ENCODE peak calls at places on chromosomes 5 and 9, in six cellular contexts. One of them, this sample, is unnamed.

GRCh38 chr9:127942152-127943010 is 4.7 kb upstream of the DPM2 start:
- DNase-seq in GM20000: peak
- DNase-seq in Daoy: peak
- DNase-seq in Peyer's patch: peak
- DNase-seq in activated T-cell treated with anti-CD3 and anti-CD28 coated beads for 4 hours: no peak
- DNase-seq in HS-5: no peak
- DNase-seq in this sample: peak

GRCh38 chr9:106916491-106917235 is 53.7 kb downstream of the ZNF462 start:
- DNase-seq in GM20000: no peak
- DNase-seq in Peyer's patch: peak
- DNase-seq in Daoy: peak
- DNase-seq in HS-5: peak
- DNase-seq in activated T-cell treated with anti-CD3 and anti-CD28 coated beads for 4 hours: no peak
- DNase-seq in this sample: peak

GRCh38 chr5:35420200-35420599 is 189.9 kb upstream of the PRLR start:
- DNase-seq in activated T-cell treated with anti-CD3 and anti-CD28 coated beads for 4 hours: no peak
- DNase-seq in HS-5: no peak
- DNase-seq in Daoy: no peak
- DNase-seq in GM20000: no peak
- DNase-seq in Peyer's patch: no peak
- DNase-seq in this sample: no peak

GRCh38 chr9:135479469-135480052 is at the start of gene PPP1R26:
- DNase-seq in HS-5: no peak
- DNase-seq in activated T-cell treated with anti-CD3 and anti-CD28 coated beads for 4 hours: no peak
- DNase-seq in Peyer's patch: no peak
- DNase-seq in Daoy: peak
- DNase-seq in GM20000: peak
- DNase-seq in this sample: peak

GRCh38 chr5:88743231-88743879 is 139.6 kb downstream of the MEF2C start:
- DNase-seq in GM20000: no peak
- DNase-seq in Peyer's patch: no peak
- DNase-seq in HS-5: peak
- DNase-seq in Daoy: peak
- DNase-seq in activated T-cell treated with anti-CD3 and anti-CD28 coated beads for 4 hours: no peak
- DNase-seq in this sample: peak

GRCh38 chr9:135887585-135888050 is 19.7 kb downstream of the CAMSAP1 start:
- DNase-seq in Daoy: no peak
- DNase-seq in GM20000: peak
- DNase-seq in Peyer's patch: peak
- DNase-seq in HS-5: no peak
- DNase-seq in activated T-cell treated with anti-CD3 and anti-CD28 coated beads for 4 hours: no peak
- DNase-seq in this sample: no peak

GRCh38 chr5:3310551-3311340 is 284.9 kb upstream of the IRX1 start:
- DNase-seq in GM20000: no peak
- DNase-seq in Daoy: peak
- DNase-seq in activated T-cell treated with anti-CD3 and anti-CD28 coated beads for 4 hours: no peak
- DNase-seq in HS-5: no peak
- DNase-seq in Peyer's patch: no peak
- DNase-seq in this sample: peak

GRCh38 chr9:123302348-123303214 is 34.2 kb upstream of the STRBP start:
- DNase-seq in Daoy: no peak
- DNase-seq in HS-5: no peak
- DNase-seq in activated T-cell treated with anti-CD3 and anti-CD28 coated beads for 4 hours: no peak
- DNase-seq in GM20000: no peak
- DNase-seq in Peyer's patch: peak
- DNase-seq in this sample: no peak

GRCh38 chr9:115649991-115650472 is 503.6 kb upstream of the PAPPA start:
- DNase-seq in HS-5: peak
- DNase-seq in Daoy: peak
- DNase-seq in activated T-cell treated with anti-CD3 and anti-CD28 coated beads for 4 hours: no peak
- DNase-seq in Peyer's patch: peak
- DNase-seq in GM20000: no peak
- DNase-seq in this sample: no peak

GRCh38 chr5:122485226-122485625 is 173.2 kb downstream of the SNCAIP start:
- DNase-seq in activated T-cell treated with anti-CD3 and anti-CD28 coated beads for 4 hours: no peak
- DNase-seq in HS-5: no peak
- DNase-seq in Daoy: no peak
- DNase-seq in Peyer's patch: no peak
- DNase-seq in GM20000: no peak
- DNase-seq in this sample: no peak

GRCh38 chr5:3342271-3343100 is 253.1 kb upstream of the IRX1 start:
- DNase-seq in activated T-cell treated with anti-CD3 and anti-CD28 coated beads for 4 hours: no peak
- DNase-seq in GM20000: no peak
- DNase-seq in HS-5: no peak
- DNase-seq in Peyer's patch: peak
- DNase-seq in Daoy: no peak
- DNase-seq in this sample: no peak

GRCh38 chr9:16545639-16546038 is 324.8 kb downstream of the BNC2 start:
- DNase-seq in activated T-cell treated with anti-CD3 and anti-CD28 coated beads for 4 hours: no peak
- DNase-seq in HS-5: no peak
- DNase-seq in Daoy: no peak
- DNase-seq in GM20000: no peak
- DNase-seq in Peyer's patch: no peak
- DNase-seq in this sample: no peak

GRCh38 chr9:93192721-93193372 is 8.9 kb downstream of the WNK2 start:
- DNase-seq in Daoy: no peak
- DNase-seq in activated T-cell treated with anti-CD3 and anti-CD28 coated beads for 4 hours: no peak
- DNase-seq in Peyer's patch: no peak
- DNase-seq in HS-5: no peak
- DNase-seq in GM20000: no peak
- DNase-seq in this sample: no peak

GRCh38 chr9:105510024-105510423 is 47.9 kb upstream of the FKTN start:
- DNase-seq in HS-5: peak
- DNase-seq in GM20000: peak
- DNase-seq in activated T-cell treated with anti-CD3 and anti-CD28 coated beads for 4 hours: no peak
- DNase-seq in Daoy: peak
- DNase-seq in Peyer's patch: no peak
- DNase-seq in this sample: peak

GRCh38 chr5:85049020-85049419 is 664.3 kb upstream of the EDIL3 start:
- DNase-seq in activated T-cell treated with anti-CD3 and anti-CD28 coated beads for 4 hours: no peak
- DNase-seq in Peyer's patch: no peak
- DNase-seq in GM20000: no peak
- DNase-seq in HS-5: peak
- DNase-seq in Daoy: peak
- DNase-seq in this sample: no peak

GRCh38 chr9:92717201-92718085 is 47.2 kb downstream of the BICD2 start:
- DNase-seq in HS-5: no peak
- DNase-seq in activated T-cell treated with anti-CD3 and anti-CD28 coated beads for 4 hours: no peak
- DNase-seq in GM20000: peak
- DNase-seq in Peyer's patch: peak
- DNase-seq in Daoy: no peak
- DNase-seq in this sample: no peak

GRCh38 chr9:77598510-77598909 is 49.6 kb downstream of the GNA14 start:
- DNase-seq in Daoy: no peak
- DNase-seq in activated T-cell treated with anti-CD3 and anti-CD28 coated beads for 4 hours: no peak
- DNase-seq in GM20000: no peak
- DNase-seq in Peyer's patch: no peak
- DNase-seq in HS-5: no peak
- DNase-seq in this sample: no peak

GRCh38 chr5:161230222-161230621 is 316.3 kb downstream of the GABRB2 start:
- DNase-seq in Daoy: no peak
- DNase-seq in GM20000: no peak
- DNase-seq in activated T-cell treated with anti-CD3 and anti-CD28 coated beads for 4 hours: no peak
- DNase-seq in Peyer's patch: peak
- DNase-seq in HS-5: no peak
- DNase-seq in this sample: no peak

GRCh38 chr5:142235050-142235797 is 89.6 kb downstream of the SPRY4 start:
- DNase-seq in Peyer's patch: no peak
- DNase-seq in Daoy: no peak
- DNase-seq in HS-5: no peak
- DNase-seq in activated T-cell treated with anti-CD3 and anti-CD28 coated beads for 4 hours: peak
- DNase-seq in GM20000: no peak
- DNase-seq in this sample: no peak

GRCh38 chr5:138831703-138832102 is 43.4 kb downstream of the LRRTM2 start:
- DNase-seq in HS-5: no peak
- DNase-seq in Daoy: no peak
- DNase-seq in activated T-cell treated with anti-CD3 and anti-CD28 coated beads for 4 hours: no peak
- DNase-seq in GM20000: no peak
- DNase-seq in Peyer's patch: no peak
- DNase-seq in this sample: no peak

GRCh38 chr5:55226934-55227737 is at the start of gene MCIDAS:
- DNase-seq in Peyer's patch: peak
- DNase-seq in Daoy: peak
- DNase-seq in HS-5: peak
- DNase-seq in GM20000: peak
- DNase-seq in activated T-cell treated with anti-CD3 and anti-CD28 coated beads for 4 hours: peak
- DNase-seq in this sample: peak

GRCh38 chr9:124658165-124659017 is 112.7 kb downstream of the NR6A1 start:
- DNase-seq in GM20000: peak
- DNase-seq in Peyer's patch: peak
- DNase-seq in activated T-cell treated with anti-CD3 and anti-CD28 coated beads for 4 hours: peak
- DNase-seq in Daoy: peak
- DNase-seq in HS-5: peak
- DNase-seq in this sample: peak

GRCh38 chr5:10632110-10632903 is 68.4 kb downstream of the ANKRD33B start:
- DNase-seq in Peyer's patch: peak
- DNase-seq in GM20000: peak
- DNase-seq in activated T-cell treated with anti-CD3 and anti-CD28 coated beads for 4 hours: peak
- DNase-seq in Daoy: peak
- DNase-seq in HS-5: peak
- DNase-seq in this sample: no peak

GRCh38 chr5:128304791-128305190 is 221.2 kb downstream of the SLC12A2 start:
- DNase-seq in activated T-cell treated with anti-CD3 and anti-CD28 coated beads for 4 hours: no peak
- DNase-seq in GM20000: no peak
- DNase-seq in HS-5: no peak
- DNase-seq in Peyer's patch: no peak
- DNase-seq in Daoy: no peak
- DNase-seq in this sample: no peak

GRCh38 chr9:21294904-21295538 is 10.1 kb downstream of the IFNA5 start:
- DNase-seq in Peyer's patch: no peak
- DNase-seq in HS-5: no peak
- DNase-seq in Daoy: no peak
- DNase-seq in activated T-cell treated with anti-CD3 and anti-CD28 coated beads for 4 hours: no peak
- DNase-seq in GM20000: peak
- DNase-seq in this sample: no peak

GRCh38 chr5:36227046-36227445 is 14.7 kb downstream of the NADK2 start:
- DNase-seq in Peyer's patch: no peak
- DNase-seq in GM20000: no peak
- DNase-seq in Daoy: no peak
- DNase-seq in HS-5: no peak
- DNase-seq in activated T-cell treated with anti-CD3 and anti-CD28 coated beads for 4 hours: no peak
- DNase-seq in this sample: no peak

GRCh38 chr5:112366987-112367386 is 52.1 kb downstream of the EPB41L4A start:
- DNase-seq in activated T-cell treated with anti-CD3 and anti-CD28 coated beads for 4 hours: no peak
- DNase-seq in GM20000: peak
- DNase-seq in Daoy: no peak
- DNase-seq in HS-5: no peak
- DNase-seq in Peyer's patch: no peak
- DNase-seq in this sample: peak

GRCh38 chr5:104126980-104127379 is 564.4 kb upstream of the NUDT12 start:
- DNase-seq in HS-5: no peak
- DNase-seq in activated T-cell treated with anti-CD3 and anti-CD28 coated beads for 4 hours: no peak
- DNase-seq in Daoy: no peak
- DNase-seq in Peyer's patch: no peak
- DNase-seq in GM20000: no peak
- DNase-seq in this sample: no peak

GRCh38 chr9:82367016-82367415 is 378.4 kb downstream of the SPATA31D1 start:
- DNase-seq in GM20000: no peak
- DNase-seq in HS-5: no peak
- DNase-seq in Peyer's patch: no peak
- DNase-seq in Daoy: no peak
- DNase-seq in activated T-cell treated with anti-CD3 and anti-CD28 coated beads for 4 hours: no peak
- DNase-seq in this sample: no peak

GRCh38 chr5:67293177-67293576 is 96.6 kb upstream of the CD180 start:
- DNase-seq in GM20000: no peak
- DNase-seq in HS-5: no peak
- DNase-seq in Peyer's patch: no peak
- DNase-seq in Daoy: no peak
- DNase-seq in activated T-cell treated with anti-CD3 and anti-CD28 coated beads for 4 hours: no peak
- DNase-seq in this sample: no peak

GRCh38 chr5:159582756-159583523 is 252.7 kb upstream of the IL12B start:
- DNase-seq in Daoy: peak
- DNase-seq in Peyer's patch: no peak
- DNase-seq in GM20000: no peak
- DNase-seq in HS-5: peak
- DNase-seq in activated T-cell treated with anti-CD3 and anti-CD28 coated beads for 4 hours: no peak
- DNase-seq in this sample: peak

GRCh38 chr5:147539053-147539452 is 29.2 kb upstream of the DPYSL3 start:
- DNase-seq in HS-5: no peak
- DNase-seq in Peyer's patch: no peak
- DNase-seq in activated T-cell treated with anti-CD3 and anti-CD28 coated beads for 4 hours: no peak
- DNase-seq in Daoy: peak
- DNase-seq in GM20000: no peak
- DNase-seq in this sample: peak

GRCh38 chr5:78813906-78814518 is 165.4 kb upstream of the LHFPL2 start:
- DNase-seq in Peyer's patch: no peak
- DNase-seq in HS-5: no peak
- DNase-seq in Daoy: no peak
- DNase-seq in activated T-cell treated with anti-CD3 and anti-CD28 coated beads for 4 hours: no peak
- DNase-seq in GM20000: no peak
- DNase-seq in this sample: no peak

GRCh38 chr9:101571114-101571513 is 23.7 kb downstream of the PPP3R2 start:
- DNase-seq in Daoy: no peak
- DNase-seq in activated T-cell treated with anti-CD3 and anti-CD28 coated beads for 4 hours: no peak
- DNase-seq in GM20000: no peak
- DNase-seq in Peyer's patch: no peak
- DNase-seq in HS-5: no peak
- DNase-seq in this sample: no peak

This sample was measured in RWPE1.